ENCODE peak calls at places on chromosomes 2 and 18, in four cellular contexts. R is HL-60, V is K562, W is GM12878. B is an unnamed sample.

GRCh38 chr18:68918216-68918615 is 120.3 kb downstream of the CCDC102B start:
- DNase-seq in V (no peak), R (no peak), W (no peak), B (no peak)

GRCh38 chr2:104866883-104867350 is 13.0 kb downstream of the POU3F3 start:
- DNase-seq in V (no peak), R (no peak), W (no peak), B (no peak)

GRCh38 chr2:57022496-57022895 is 838.7 kb downstream of the CCDC85A start:
- DNase-seq in V (no peak), R (no peak), W (no peak), B (no peak)

GRCh38 chr2:20596193-20596972 is 54.5 kb downstream of the HS1BP3 start:
- DNase-seq in V (no peak), W (no peak), R (no peak), B (no peak)

GRCh38 chr18:57923606-57924005 is 120.4 kb upstream of the NEDD4L start:
- DNase-seq in R (no peak), V (no peak), W (no peak), B (no peak)

GRCh38 chr2:106104332-106105062 is 89.6 kb downstream of the UXS1 start:
- DNase-seq in R (peak; percentile 23), W (no peak), V (peak; percentile 77), B (peak; percentile 65)

GRCh38 chr2:74864728-74865722 is 31.1 kb downstream of the HK2 start:
- DNase-seq in V (peak; percentile 28), W (no peak), R (no peak), B (no peak)

GRCh38 chr18:51091270-51091669 is 61.3 kb downstream of the SMAD4 start:
- DNase-seq in W (no peak), R (no peak), V (no peak), B (no peak)

GRCh38 chr2:40579247-40579646 is 127.4 kb upstream of the SLC8A1 start:
- DNase-seq in R (no peak), W (no peak), V (no peak), B (no peak)

GRCh38 chr2:42359894-42360483 is 1.0 kb downstream of the COX7A2L start:
- DNase-seq in V (peak; percentile 81), W (no peak), R (peak; percentile 65), B (no peak)

GRCh38 chr2:43280994-43281393 is 54.6 kb upstream of the ZFP36L2 start:
- DNase-seq in V (no peak), R (no peak), W (no peak), B (no peak)

GRCh38 chr18:59273936-59274928 is 978 bp upstream of the RAX start:
- DNase-seq in V (no peak), W (no peak), R (no peak), B (no peak)

GRCh38 chr18:79401494-79402208 is 5.9 kb downstream of the NFATC1 start:
- DNase-seq in R (no peak), W (no peak), V (no peak), B (no peak)

GRCh38 chr2:237500681-237501424 is 13.8 kb downstream of the MLPH start:
- DNase-seq in V (peak; percentile 12), W (no peak), R (no peak), B (no peak)

GRCh38 chr2:85846411-85846810 is 42.4 kb downstream of the ST3GAL5 start:
- DNase-seq in R (no peak), W (no peak), V (no peak), B (no peak)

GRCh38 chr18:49886891-49887764 is 73.8 kb upstream of the ACAA2 start:
- DNase-seq in R (no peak), V (peak; percentile 23), W (no peak), B (no peak)

GRCh38 chr18:28715206-28715605 is 538.3 kb upstream of the CDH2 start:
- DNase-seq in V (no peak), W (no peak), R (no peak), B (no peak)

GRCh38 chr2:12057436-12058166 is 311.2 kb downstream of the LPIN1 start:
- DNase-seq in V (peak; percentile 20), W (peak; percentile 89), R (peak; percentile 63), B (no peak)

GRCh38 chr2:34848132-34848531 is 1249.0 kb upstream of the FAM98A start:
- DNase-seq in W (no peak), V (no peak), R (no peak), B (no peak)

GRCh38 chr2:34849827-34850226 is 1250.7 kb upstream of the FAM98A start:
- DNase-seq in R (no peak), W (no peak), V (no peak), B (no peak)

GRCh38 chr2:34851804-34852203 is 1252.7 kb upstream of the FAM98A start:
- DNase-seq in R (no peak), W (no peak), V (no peak), B (no peak)
- TF ChIP-seq SPI1 in R (no peak), W (no peak), V (no peak), B (no peak)

GRCh38 chr2:10245021-10245420 is 57.7 kb upstream of the HPCAL1 start:
- DNase-seq in R (no peak), V (no peak), W (no peak), B (no peak)
- TF ChIP-seq SPI1 in R (no peak), V (no peak), W (no peak), B (no peak)

DNA sequence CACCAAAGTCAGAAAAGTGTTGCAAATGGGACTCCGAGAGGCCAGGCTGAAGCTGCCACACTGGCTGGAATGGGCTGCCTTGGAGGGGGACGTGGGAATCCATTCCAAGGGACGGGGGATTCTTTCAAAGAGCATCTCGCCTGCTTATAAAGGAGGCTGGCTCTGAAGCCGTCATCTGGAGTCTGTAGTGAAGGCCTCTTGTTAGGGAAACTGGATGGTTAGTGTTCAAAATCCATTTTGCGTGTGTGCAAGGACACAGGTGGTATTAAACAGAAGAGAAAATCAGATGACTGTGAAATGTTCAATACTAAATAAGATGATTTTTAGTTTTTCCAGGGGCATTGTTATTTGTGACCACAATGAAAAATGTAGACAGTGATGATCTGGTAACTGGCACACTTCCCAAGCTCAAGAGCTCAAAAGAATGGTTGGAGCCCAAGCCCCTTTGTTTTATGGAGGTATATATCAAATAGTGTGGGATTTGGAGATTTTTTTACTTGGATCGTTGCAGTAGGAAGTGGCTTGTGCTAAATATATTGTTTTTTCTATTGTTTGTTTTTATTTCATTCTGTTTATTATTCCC is 825 bp downstream of the FAM228B start:
- DNase-seq in W (no peak), V (no peak), R (no peak), B (no peak)
- TF ChIP-seq SPI1 in W (no peak), V (no peak), R (no peak), B (no peak)

GRCh38 chr18:490024-490366 is 10.5 kb downstream of the COLEC12 start:
- DNase-seq in W (no peak), R (no peak), V (no peak), B (no peak)
- TF ChIP-seq SPI1 in W (no peak), R (no peak), V (no peak), B (no peak)

GRCh38 chr2:240404174-240404852 is 31.1 kb upstream of the GPC1 start:
- DNase-seq in V (no peak), R (no peak), W (no peak), B (no peak)

GRCh38 chr2:240403358-240404104 is 31.9 kb upstream of the GPC1 start:
- DNase-seq in W (no peak), R (no peak), V (no peak), B (no peak)

GRCh38 chr2:240407090-240407489 is 28.4 kb upstream of the GPC1 start:
- DNase-seq in R (no peak), V (no peak), W (no peak), B (no peak)

GRCh38 chr2:240405133-240405532 is 30.3 kb upstream of the GPC1 start:
- DNase-seq in W (no peak), V (no peak), R (no peak), B (no peak)

DNA sequence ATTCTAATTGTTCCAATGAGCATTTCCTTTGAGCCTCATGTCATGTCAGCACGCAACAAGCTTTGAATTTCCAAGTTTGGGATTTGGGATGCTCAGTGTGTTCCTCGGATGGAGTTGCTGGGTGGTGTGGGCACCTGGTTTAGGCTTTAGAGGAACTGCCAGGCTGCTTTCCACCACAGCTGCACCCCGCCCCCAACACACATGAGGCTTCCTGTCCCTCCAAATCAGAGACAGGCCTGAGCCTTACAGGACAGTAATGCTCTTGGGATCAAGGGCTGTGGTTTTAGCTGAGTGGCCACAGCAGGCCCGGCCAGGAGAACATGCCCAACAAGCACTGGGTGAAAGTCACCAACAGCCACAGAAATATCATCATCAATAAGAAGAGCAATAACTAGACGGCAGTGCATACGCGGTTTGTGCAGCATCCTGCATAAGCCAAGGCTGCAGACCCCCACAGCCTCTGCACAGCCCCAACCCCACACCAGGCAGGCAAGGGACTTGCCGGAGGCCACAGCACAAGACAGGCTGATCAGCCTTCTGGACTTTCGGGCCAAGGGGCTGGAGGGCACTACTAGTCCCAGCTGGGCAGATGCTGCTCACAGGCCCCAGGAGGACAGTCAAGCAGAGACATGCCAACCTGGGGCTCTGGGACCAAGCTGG is 29.7 kb upstream of the GPC1 start:
- DNase-seq in V (no peak), W (no peak), R (no peak), B (no peak)
- TF ChIP-seq SPI1 in V (no peak), W (no peak), R (no peak), B (no peak)

GRCh38 chr18:74476154-74476553 is 19.0 kb upstream of the DIPK1C start:
- DNase-seq in V (peak; percentile 38), W (no peak), R (no peak), B (no peak)
- TF ChIP-seq SPI1 in V (no peak), W (no peak), R (no peak), B (no peak)

GRCh38 chr18:11488175-11488574 is 121.2 kb upstream of the SLC35G4 start:
- DNase-seq in R (no peak), W (no peak), V (no peak), B (no peak)
- TF ChIP-seq SPI1 in R (no peak), W (no peak), V (no peak), B (no peak)

DNA sequence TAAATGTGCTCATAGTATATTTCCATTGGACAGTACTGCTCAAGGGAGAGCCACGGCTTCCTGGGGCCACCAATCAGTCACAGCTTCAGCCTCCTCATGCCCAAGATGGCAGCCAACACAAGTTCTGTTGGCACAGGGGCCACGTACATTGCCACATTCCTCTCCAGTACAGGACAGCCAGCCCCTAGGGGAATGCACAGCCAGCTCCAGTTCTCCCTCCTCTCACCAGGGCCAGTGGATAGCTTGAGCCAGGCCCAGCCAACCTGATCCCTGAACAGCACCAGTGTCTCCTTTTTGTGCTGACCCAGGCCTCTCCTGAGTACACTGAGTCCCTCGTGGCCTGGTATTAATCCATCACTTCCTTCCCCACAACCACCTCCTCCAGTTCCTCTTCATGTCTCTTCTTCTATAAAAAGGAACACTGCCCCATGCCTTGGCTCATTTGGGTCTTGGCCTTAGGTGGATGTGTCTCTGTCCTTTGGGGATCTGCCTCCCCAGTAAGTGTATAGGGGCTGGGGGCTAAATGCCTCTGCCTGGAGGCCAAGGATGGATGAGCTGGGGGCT is 168.7 kb downstream of the TNS1 start:
- DNase-seq in R (peak; percentile 23), V (no peak), W (no peak), B (no peak)
- TF ChIP-seq SPI1 in R (peak; percentile 36), V (no peak), W (no peak), B (no peak)

B was measured in GM12891.